ENCODE peak calls at places on chromosomes 7 and 10, in six cellular contexts. K is testis; R is neuronal stem cell; W is small intestine; S is GM23338; Q is CD8-positive, alpha-beta memory T cell. F is an unnamed sample.

GRCh38 chr10:126538439-126539140 is 131.9 kb downstream of the C10orf90 start:
- DNase-seq in K (no peak), R (no peak), W (no peak), S (no peak), Q (no peak), F (no peak)

GRCh38 chr7:15167912-15168311 is 265.4 kb upstream of the DGKB start:
- DNase-seq in K (no peak), R (no peak), W (peak; percentile 60), S (no peak), Q (no peak), F (no peak)

GRCh38 chr10:1253476-1254353 is 197.5 kb downstream of the WDR37 start:
- DNase-seq in K (no peak), R (no peak), W (no peak), S (no peak), Q (no peak), F (no peak)

GRCh38 chr7:46854958-46855473 is 726.9 kb downstream of the TNS3 start:
- DNase-seq in K (no peak), R (no peak), W (no peak), S (no peak), Q (no peak), F (peak; percentile 80)

GRCh38 chr10:31866118-31866670 is 62.4 kb downstream of the ARHGAP12 start:
- DNase-seq in K (no peak), R (no peak), W (peak; percentile 16), S (no peak), Q (no peak), F (no peak)

GRCh38 chr10:24209421-24209770 is 458 bp downstream of the KIAA1217 start:
- DNase-seq in K (no peak), R (no peak), W (peak; percentile 19), S (no peak), Q (no peak), F (no peak)

GRCh38 chr10:59435707-59436106 is 73.4 kb upstream of the FAM13C start:
- DNase-seq in K (no peak), R (peak; percentile 8), W (no peak), S (peak; percentile 4), Q (no peak), F (no peak)

GRCh38 chr7:130891254-130892094 is 157.5 kb upstream of the KLF14 start:
- DNase-seq in K (peak; percentile 67), R (no peak), W (no peak), S (no peak), Q (no peak), F (peak; percentile 66)

GRCh38 chr7:108010377-108010776 is 7.4 kb upstream of the LAMB1 start:
- DNase-seq in K (no peak), R (no peak), W (peak; percentile 82), S (no peak), Q (no peak), F (no peak)

GRCh38 chr10:14023612-14024348 is 306.9 kb downstream of the FRMD4A start:
- DNase-seq in K (no peak), R (no peak), W (no peak), S (peak; percentile 19), Q (no peak), F (no peak)

GRCh38 chr10:110547139-110547761 is 20.2 kb upstream of the SMC3 start:
- DNase-seq in K (no peak), R (no peak), W (peak; percentile 54), S (peak; percentile 81), Q (peak; percentile 63), F (no peak)

GRCh38 chr7:18459439-18459838 is 36.1 kb upstream of the HDAC9 start:
- DNase-seq in K (no peak), R (no peak), W (no peak), S (no peak), Q (no peak), F (no peak)

GRCh38 chr7:80134536-80135305 is at the start of gene GNAI1:
- DNase-seq in K (peak; percentile 84), R (peak; percentile 79), W (peak; percentile 39), S (peak; percentile 84), Q (no peak), F (no peak)

GRCh38 chr7:78850093-78850740 is 603.2 kb downstream of the MAGI2 start:
- DNase-seq in K (no peak), R (no peak), W (no peak), S (no peak), Q (no peak), F (no peak)

GRCh38 chr7:134298902-134299683 is 17.6 kb downstream of the SLC35B4 start:
- DNase-seq in K (no peak), R (no peak), W (peak; percentile 15), S (no peak), Q (no peak), F (no peak)

GRCh38 chr10:50874723-50875122 is 10.7 kb downstream of the A1CF start:
- DNase-seq in K (no peak), R (no peak), W (peak; percentile 64), S (no peak), Q (no peak), F (no peak)

GRCh38 chr10:110203500-110204455 is 3.6 kb upstream of the MXI1 start:
- DNase-seq in K (no peak), R (no peak), W (peak; percentile 100), S (no peak), Q (no peak), F (no peak)

GRCh38 chr10:28873540-28873939 is 196.2 kb downstream of the BAMBI start:
- DNase-seq in K (no peak), R (no peak), W (peak; percentile 73), S (no peak), Q (no peak), F (no peak)

GRCh38 chr10:97773096-97773495 is 1.3 kb upstream of the SFRP5 start:
- DNase-seq in K (no peak), R (no peak), W (peak; percentile 77), S (peak; percentile 49), Q (no peak), F (no peak)

GRCh38 chr7:5549096-5549896 is 125.7 kb upstream of the TNRC18 start:
- DNase-seq in K (no peak), R (no peak), W (peak; percentile 99), S (no peak), Q (no peak), F (no peak)

GRCh38 chr7:74256446-74257408 is 2.5 kb upstream of the RFC2 start:
- DNase-seq in K (no peak), R (no peak), W (no peak), S (no peak), Q (no peak), F (peak; percentile 88)

GRCh38 chr10:102397222-102398171 is 2.0 kb downstream of the NFKB2 start:
- DNase-seq in K (no peak), R (no peak), W (no peak), S (no peak), Q (no peak), F (no peak)
- H3K4me3 ChIP-seq in K (no peak overlapping the region), R (peak overlapping the region; percentile 54), W (no peak overlapping the region), S (no peak overlapping the region), Q (no peak overlapping the region), F (no peak overlapping the region)

GRCh38 chr10:69868821-69869220 is 67.1 kb downstream of the COL13A1 start:
- DNase-seq in K (no peak), R (no peak), W (no peak), S (no peak), Q (no peak), F (no peak)
- H3K4me3 ChIP-seq in K (no peak overlapping the region), R (no peak overlapping the region), W (no peak overlapping the region), S (no peak overlapping the region), Q (no peak overlapping the region), F (no peak overlapping the region)

GRCh38 chr10:11861811-11862210 is 38.7 kb downstream of the PROSER2 start:
- DNase-seq in K (no peak), R (no peak), W (no peak), S (no peak), Q (no peak), F (no peak)
- H3K4me3 ChIP-seq in K (no peak overlapping the region), R (no peak overlapping the region), W (no peak overlapping the region), S (no peak overlapping the region), Q (no peak overlapping the region), F (no peak overlapping the region)

GRCh38 chr10:116802876-116803275 is 46.4 kb upstream of the ENO4 start:
- DNase-seq in K (no peak), R (no peak), W (no peak), S (no peak), Q (no peak), F (no peak)
- H3K4me3 ChIP-seq in K (no peak overlapping the region), R (no peak overlapping the region), W (no peak overlapping the region), S (no peak overlapping the region), Q (no peak overlapping the region), F (no peak overlapping the region)

GRCh38 chr10:99930731-99931550 is 78.8 kb downstream of the DNMBP start:
- DNase-seq in K (no peak), R (no peak), W (peak; percentile 98), S (peak; percentile 77), Q (no peak), F (no peak)
- H3K4me3 ChIP-seq in K (no peak overlapping the region), R (no peak overlapping the region), W (peak overlapping the region; percentile 89), S (no peak overlapping the region), Q (no peak overlapping the region), F (no peak overlapping the region)

GRCh38 chr7:27244488-27245123 is 2.0 kb downstream of the EVX1 start:
- DNase-seq in K (no peak), R (no peak), W (no peak), S (no peak), Q (no peak), F (no peak)

GRCh38 chr7:27241189-27242045 is 1.2 kb upstream of the EVX1 start:
- DNase-seq in K (no peak), R (no peak), W (no peak), S (peak; percentile 57), Q (no peak), F (no peak)

GRCh38 chr7:27243340-27244163 is 950 bp downstream of the EVX1 start:
- DNase-seq in K (no peak), R (no peak), W (no peak), S (peak; percentile 71), Q (no peak), F (no peak)

GRCh38 chr7:27242046-27242579 is 489 bp upstream of the EVX1 start:
- DNase-seq in K (no peak), R (no peak), W (no peak), S (no peak), Q (no peak), F (no peak)

DNA sequence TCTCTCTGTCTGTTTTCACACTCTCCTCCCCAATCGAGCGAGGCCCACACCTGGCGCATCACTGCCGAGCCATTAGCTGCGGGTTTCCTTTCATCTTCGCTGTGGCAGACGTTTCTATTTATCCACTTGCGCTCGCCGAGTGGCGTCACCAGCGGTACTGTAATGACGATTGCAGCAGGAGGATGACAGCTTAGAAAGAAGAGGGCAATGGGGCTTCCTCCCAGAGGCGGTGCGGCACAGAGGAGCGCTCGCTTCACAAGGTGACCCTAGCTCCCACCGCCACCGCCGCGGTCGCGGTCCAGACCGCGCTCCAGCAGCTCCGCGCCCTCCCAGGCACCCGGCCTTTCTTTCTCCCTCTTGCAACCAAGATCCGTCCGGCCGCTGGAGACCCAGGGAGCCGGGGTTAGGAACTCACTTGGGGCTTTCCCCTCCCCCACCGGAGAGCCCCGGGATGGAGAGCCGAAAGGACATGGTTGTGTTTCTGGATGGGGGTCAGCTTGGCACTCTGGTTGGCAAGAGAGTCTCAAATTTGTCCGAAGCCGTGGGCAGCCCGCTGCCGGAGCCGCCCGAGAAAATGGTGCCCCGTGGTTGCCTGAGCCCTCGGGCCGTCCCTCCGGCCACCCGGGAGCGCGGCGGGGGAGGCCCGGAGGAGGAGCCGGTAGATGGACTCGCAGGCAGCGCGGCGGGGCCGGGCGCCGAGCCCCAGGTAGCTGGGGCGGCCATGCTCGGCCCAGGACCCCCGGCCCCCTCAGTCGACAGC is at the start of gene EVX1:
- DNase-seq in K (no peak), R (no peak), W (no peak), S (peak; percentile 62), Q (peak; percentile 43), F (no peak)
- H3K4me3 ChIP-seq in K (no peak within 1 kb of the TSS), R (no peak within 1 kb of the TSS), W (no peak within 1 kb of the TSS), S (peak within 1 kb of the TSS; percentile 43), Q (no peak within 1 kb of the TSS), F (peak within 1 kb of the TSS; percentile 18)